ENCODE peak calls at places on chromosomes 16 and 17, in five cellular contexts. U is GM12878, F is H1, X is HepG2, K is HEK293T. V is an unnamed sample.

GRCh38 chr16:89749637-89750036 is 28.3 kb downstream of the ZNF276 start:
- DNase-seq in F (no peak), U (no peak), K (no peak), X (no peak), V (no peak)

GRCh38 chr16:1556254-1556653 is 22.8 kb downstream of the TMEM204 start:
- DNase-seq in F (no peak), X (no peak), K (no peak), U (no peak), V (no peak)

GRCh38 chr16:58563235-58563634 is 47.9 kb downstream of the SETD6 start:
- DNase-seq in K (no peak), X (no peak), U (no peak), F (no peak), V (no peak)

GRCh38 chr16:84884311-84885023 is 64.7 kb downstream of the CRISPLD2 start:
- DNase-seq in X (peak; percentile 45), F (peak; percentile 62), K (no peak), U (no peak), V (no peak)

GRCh38 chr16:86874141-86874540 is 295.8 kb downstream of the FOXL1 start:
- DNase-seq in F (peak; percentile 90), K (peak; percentile 65), U (no peak), X (no peak), V (no peak)

GRCh38 chr16:46972971-46973456 is 460 bp downstream of the DNAJA2 start:
- DNase-seq in F (peak; percentile 55), X (peak; percentile 36), U (no peak), K (peak; percentile 30), V (no peak)

GRCh38 chr16:13793788-13794461 is 126.0 kb upstream of the ERCC4 start:
- DNase-seq in F (no peak), X (no peak), U (no peak), K (no peak), V (no peak)

GRCh38 chr17:10162034-10162433 is 36.4 kb downstream of the GAS7 start:
- DNase-seq in U (no peak), X (no peak), K (no peak), F (no peak), V (no peak)

GRCh38 chr17:41048441-41048840 is 1.3 kb upstream of the KRTAP2-1 start:
- DNase-seq in K (no peak), F (no peak), U (no peak), X (peak; percentile 75), V (no peak)

GRCh38 chr16:54432481-54433229 is 146.1 kb upstream of the IRX3 start:
- DNase-seq in K (no peak), U (no peak), X (peak; percentile 71), F (no peak), V (no peak)

GRCh38 chr17:48505788-48506187 is 25.0 kb downstream of the HOXB1 start:
- DNase-seq in K (no peak), F (no peak), X (peak; percentile 33), U (peak; percentile 77), V (no peak)

GRCh38 chr16:30561212-30561816 is 3.1 kb upstream of the ZNF764 start:
- DNase-seq in U (no peak), X (no peak), F (peak; percentile 77), K (no peak), V (no peak)

GRCh38 chr17:50993544-50993943 is 127.1 kb downstream of the SPAG9 start:
- DNase-seq in K (no peak), X (no peak), U (no peak), F (no peak), V (no peak)

GRCh38 chr16:78377312-78377711 is 277.9 kb downstream of the WWOX start:
- DNase-seq in X (no peak), K (no peak), F (no peak), U (no peak), V (no peak)

GRCh38 chr16:78749745-78750268 is 650.4 kb downstream of the WWOX start:
- DNase-seq in K (no peak), X (no peak), U (peak; percentile 41), F (no peak), V (no peak)

GRCh38 chr16:19705131-19705501 is 12.9 kb downstream of the KNOP1 start:
- DNase-seq in U (no peak), K (no peak), X (no peak), F (no peak), V (no peak)

GRCh38 chr16:4412159-4412558 is 4.2 kb downstream of the CORO7 start:
- DNase-seq in X (no peak), K (no peak), F (no peak), U (no peak), V (no peak)

GRCh38 chr16:4409081-4409932 is 7.1 kb downstream of the CORO7 start:
- DNase-seq in X (no peak), F (peak; percentile 49), K (no peak), U (no peak), V (no peak)

GRCh38 chr16:4412854-4413253 is 3.5 kb downstream of the CORO7 start:
- DNase-seq in F (no peak), U (no peak), K (no peak), X (no peak), V (no peak)

GRCh38 chr16:4410335-4411075 is 5.9 kb downstream of the CORO7 start:
- DNase-seq in K (no peak), F (no peak), U (no peak), X (no peak), V (no peak)

DNA sequence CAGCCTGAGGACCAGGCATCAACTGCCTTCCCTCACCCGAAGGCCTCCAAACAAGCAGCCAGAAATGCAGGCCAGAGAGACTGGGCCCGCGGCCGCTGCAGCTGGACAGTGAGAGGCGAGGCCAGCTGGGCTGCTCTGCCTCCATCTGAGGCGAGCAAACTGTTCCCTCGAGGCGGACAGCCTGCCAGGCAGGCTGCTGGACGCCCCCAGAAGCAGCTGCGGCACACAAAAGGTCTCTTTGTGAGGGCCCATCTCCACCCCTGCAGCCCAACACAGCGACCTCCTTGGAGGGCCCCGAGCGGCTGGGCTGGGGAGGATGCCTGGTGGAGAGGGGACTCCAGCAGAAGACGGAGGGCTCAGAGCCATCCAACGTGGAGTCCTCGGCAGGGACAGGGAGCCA is 4.7 kb downstream of the CORO7 start:
- DNase-seq in X (no peak), F (no peak), U (no peak), K (no peak), V (no peak)
- TF ChIP-seq SUZ12 in X (no peak), F (no peak), U (no peak), K (no peak), V (no peak)

DNA sequence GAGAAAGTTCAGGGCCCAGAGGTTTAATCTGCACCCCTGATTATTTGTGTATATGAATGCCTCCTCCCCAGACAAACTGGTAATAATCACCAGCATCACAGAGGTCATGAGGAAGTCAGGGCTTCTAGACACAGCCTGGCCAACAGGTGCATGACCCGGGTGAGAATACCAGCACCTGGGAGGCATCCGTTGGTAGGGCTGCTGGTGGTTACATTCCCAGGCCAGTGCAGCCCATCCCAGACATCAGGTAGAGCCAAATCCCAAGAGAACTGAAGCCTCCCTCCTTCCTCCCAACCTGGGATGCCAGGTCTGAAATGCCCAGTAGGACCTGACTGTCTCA is 7.2 kb downstream of the TBX2 start:
- DNase-seq in F (no peak), U (no peak), X (no peak), K (no peak), V (no peak)
- TF ChIP-seq SUZ12 in F (no peak), U (no peak), X (no peak), K (no peak), V (no peak)

DNA sequence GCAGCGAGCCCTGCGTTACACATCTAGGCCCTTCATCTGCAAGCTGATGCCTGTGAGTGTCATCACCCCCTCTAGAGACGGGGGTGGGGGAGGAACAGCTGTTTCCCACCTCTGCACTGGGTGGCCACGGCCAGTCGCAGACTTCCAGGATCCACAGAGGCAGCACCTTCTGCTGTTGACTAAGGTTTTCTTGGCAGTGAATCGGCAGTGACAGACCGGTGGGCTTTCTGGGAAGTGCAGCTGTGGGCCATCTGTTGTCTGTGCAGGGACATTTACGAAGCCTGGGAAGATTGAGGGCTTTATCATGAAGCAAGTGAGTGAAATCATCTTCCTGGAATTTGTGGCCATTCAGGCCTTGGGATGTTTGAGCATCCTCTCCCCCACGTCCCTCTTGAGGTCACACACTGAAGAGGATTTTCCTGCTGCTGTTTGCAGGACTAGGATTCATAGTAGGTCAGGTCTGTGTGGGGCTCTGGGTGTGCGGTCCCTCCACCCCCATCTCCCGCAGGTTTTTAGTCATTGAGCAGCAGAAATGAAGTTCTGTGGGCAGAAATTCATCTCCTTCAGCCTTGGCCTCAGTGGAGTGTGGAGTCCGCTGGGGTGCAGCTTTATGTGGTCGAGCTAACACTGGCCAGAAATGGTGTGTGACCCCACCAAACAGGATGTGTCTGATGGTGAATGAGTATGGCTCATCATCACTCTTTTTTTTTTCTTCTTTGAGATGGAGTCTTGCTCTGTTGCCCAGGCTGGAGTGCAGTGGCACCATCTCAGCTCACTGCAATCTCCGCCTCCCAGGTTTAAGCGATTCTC is 12.0 kb downstream of the PGS1 start:
- DNase-seq in U (no peak), K (peak; percentile 36), F (no peak), X (no peak), V (no peak)
- TF ChIP-seq SUZ12 in U (no peak), K (no peak), F (no peak), X (no peak), V (no peak)

DNA sequence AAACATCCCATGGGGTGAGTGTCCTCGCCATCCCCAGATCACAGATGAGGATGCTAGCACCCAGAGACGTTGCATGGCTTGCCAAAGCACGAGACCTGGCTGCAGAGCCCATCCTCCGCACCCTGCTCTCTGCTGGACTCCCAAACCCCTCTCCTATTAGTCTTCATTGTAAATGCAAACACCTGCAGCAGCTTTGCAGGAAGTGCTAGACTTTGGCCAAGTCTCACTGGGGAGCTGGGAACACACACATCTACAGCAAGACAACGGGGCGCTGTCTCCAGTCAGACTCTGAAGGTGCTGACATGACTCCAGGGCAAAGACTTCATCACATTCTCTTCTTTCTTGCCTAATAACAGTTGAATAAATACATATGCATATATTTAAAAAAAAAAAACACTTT is 43.8 kb downstream of the CYTH1 start:
- DNase-seq in X (no peak), K (no peak), U (no peak), F (no peak), V (no peak)
- TF ChIP-seq SUZ12 in X (no peak), K (no peak), U (no peak), F (no peak), V (no peak)

DNA sequence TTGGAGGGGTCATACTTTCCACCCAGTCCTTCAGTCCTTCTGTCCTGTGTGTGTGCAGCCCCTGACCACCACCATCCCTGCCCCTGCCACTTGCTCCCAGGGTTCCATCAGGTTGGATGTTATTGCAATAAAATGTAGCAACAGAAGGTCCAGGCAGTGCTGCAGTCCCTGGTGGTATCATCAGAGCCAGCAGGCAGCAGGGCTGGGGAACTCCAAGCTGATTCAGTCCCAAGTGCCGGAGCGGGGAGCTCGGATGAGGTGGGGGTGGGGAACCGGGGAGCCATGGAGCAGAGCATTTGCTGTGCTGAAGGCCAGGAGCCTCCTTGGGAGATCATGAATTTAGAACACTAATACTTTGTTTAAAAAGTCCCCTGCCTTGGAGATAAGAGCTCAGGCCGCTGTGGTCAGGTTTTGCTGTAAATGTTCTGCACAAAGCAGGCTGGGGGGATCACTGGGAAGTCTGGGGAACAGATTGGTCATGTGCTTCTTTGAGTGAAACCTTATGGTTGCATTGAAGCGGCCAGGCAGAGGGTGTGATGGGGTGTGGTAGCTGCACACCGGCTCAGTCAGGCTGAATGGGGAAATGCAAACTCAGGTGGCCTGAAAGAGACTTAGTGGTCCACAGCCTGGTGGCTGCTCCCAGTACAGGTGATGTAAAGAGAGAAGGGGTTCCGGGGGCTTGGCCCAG is 225.9 kb downstream of the SEC14L1 start:
- DNase-seq in K (no peak), U (no peak), F (peak; percentile 42), X (no peak), V (no peak)
- TF ChIP-seq SUZ12 in K (no peak), U (no peak), F (no peak), X (no peak), V (no peak)